ENCODE peak calls at places on chromosomes 5 and 9, in ten cellular contexts. One of them, this sample, is unnamed.

GRCh38 chr9:131366745-131367401 is 27.0 kb upstream of the PRRC2B start:
- DNase-seq in PC-3: peak; percentile 52
- DNase-seq in upper lobe of right lung: no peak
- DNase-seq in BJ: peak; percentile 32
- DNase-seq in uterus: no peak
- DNase-seq in transverse colon: peak; percentile 25
- DNase-seq in GM23338: peak; percentile 73
- DNase-seq in MM.1S: no peak
- DNase-seq in cardiac muscle cell: peak; percentile 81
- DNase-seq in body of pancreas: peak; percentile 46
- DNase-seq in this sample: peak; percentile 76

GRCh38 chr5:9947231-9947693 is 302.4 kb downstream of the ATPSCKMT start:
- DNase-seq in PC-3: no peak
- DNase-seq in upper lobe of right lung: no peak
- DNase-seq in BJ: no peak
- DNase-seq in uterus: no peak
- DNase-seq in transverse colon: no peak
- DNase-seq in GM23338: no peak
- DNase-seq in MM.1S: no peak
- DNase-seq in cardiac muscle cell: peak; percentile 85
- DNase-seq in body of pancreas: no peak
- DNase-seq in this sample: no peak

GRCh38 chr5:111779260-111780254 is 22.6 kb upstream of the NREP start:
- DNase-seq in PC-3: peak; percentile 19
- DNase-seq in upper lobe of right lung: no peak
- DNase-seq in BJ: no peak
- DNase-seq in uterus: no peak
- DNase-seq in transverse colon: no peak
- DNase-seq in GM23338: no peak
- DNase-seq in MM.1S: no peak
- DNase-seq in cardiac muscle cell: peak; percentile 60
- DNase-seq in body of pancreas: no peak
- DNase-seq in this sample: peak; percentile 75

GRCh38 chr5:66826696-66827095 is 230.5 kb downstream of the MAST4 start:
- DNase-seq in PC-3: no peak
- DNase-seq in upper lobe of right lung: no peak
- DNase-seq in BJ: no peak
- DNase-seq in uterus: no peak
- DNase-seq in transverse colon: no peak
- DNase-seq in GM23338: no peak
- DNase-seq in MM.1S: no peak
- DNase-seq in cardiac muscle cell: no peak
- DNase-seq in body of pancreas: no peak
- DNase-seq in this sample: no peak

GRCh38 chr9:123749580-123750202 is 180.2 kb downstream of the DENND1A start:
- DNase-seq in PC-3: no peak
- DNase-seq in upper lobe of right lung: no peak
- DNase-seq in BJ: no peak
- DNase-seq in uterus: no peak
- DNase-seq in transverse colon: no peak
- DNase-seq in GM23338: peak; percentile 42
- DNase-seq in MM.1S: peak; percentile 44
- DNase-seq in cardiac muscle cell: no peak
- DNase-seq in body of pancreas: no peak
- DNase-seq in this sample: no peak

GRCh38 chr5:78811121-78811832 is 162.7 kb upstream of the LHFPL2 start:
- DNase-seq in PC-3: no peak
- DNase-seq in upper lobe of right lung: no peak
- DNase-seq in BJ: no peak
- DNase-seq in uterus: no peak
- DNase-seq in transverse colon: no peak
- DNase-seq in GM23338: no peak
- DNase-seq in MM.1S: no peak
- DNase-seq in cardiac muscle cell: no peak
- DNase-seq in body of pancreas: no peak
- DNase-seq in this sample: no peak

GRCh38 chr9:109016132-109016531 is 2.8 kb upstream of the CTNNAL1 start:
- DNase-seq in PC-3: no peak
- DNase-seq in upper lobe of right lung: no peak
- DNase-seq in BJ: no peak
- DNase-seq in uterus: no peak
- DNase-seq in transverse colon: no peak
- DNase-seq in GM23338: no peak
- DNase-seq in MM.1S: no peak
- DNase-seq in cardiac muscle cell: no peak
- DNase-seq in body of pancreas: no peak
- DNase-seq in this sample: no peak

GRCh38 chr5:53008751-53009150 is 19.6 kb downstream of the ITGA2 start:
- DNase-seq in PC-3: peak; percentile 69
- DNase-seq in upper lobe of right lung: no peak
- DNase-seq in BJ: no peak
- DNase-seq in uterus: no peak
- DNase-seq in transverse colon: no peak
- DNase-seq in GM23338: no peak
- DNase-seq in MM.1S: no peak
- DNase-seq in cardiac muscle cell: no peak
- DNase-seq in body of pancreas: no peak
- DNase-seq in this sample: no peak

GRCh38 chr9:114487607-114488300 is 17.5 kb downstream of the WHRN start:
- DNase-seq in PC-3: peak; percentile 82
- DNase-seq in upper lobe of right lung: no peak
- DNase-seq in BJ: no peak
- DNase-seq in uterus: no peak
- DNase-seq in transverse colon: peak; percentile 73
- DNase-seq in GM23338: peak; percentile 87
- DNase-seq in MM.1S: peak; percentile 72
- DNase-seq in cardiac muscle cell: peak; percentile 77
- DNase-seq in body of pancreas: peak; percentile 69
- DNase-seq in this sample: no peak

GRCh38 chr5:32840606-32841005 is 129.5 kb downstream of the NPR3 start:
- DNase-seq in PC-3: no peak
- DNase-seq in upper lobe of right lung: no peak
- DNase-seq in BJ: no peak
- DNase-seq in uterus: no peak
- DNase-seq in transverse colon: no peak
- DNase-seq in GM23338: no peak
- DNase-seq in MM.1S: no peak
- DNase-seq in cardiac muscle cell: peak; percentile 19
- DNase-seq in body of pancreas: no peak
- DNase-seq in this sample: no peak

GRCh38 chr5:27592231-27592630 is 553.8 kb upstream of the CDH9 start:
- DNase-seq in PC-3: peak; percentile 63
- DNase-seq in upper lobe of right lung: no peak
- DNase-seq in BJ: no peak
- DNase-seq in uterus: no peak
- DNase-seq in transverse colon: no peak
- DNase-seq in GM23338: peak; percentile 9
- DNase-seq in MM.1S: no peak
- DNase-seq in cardiac muscle cell: peak; percentile 82
- DNase-seq in body of pancreas: no peak
- DNase-seq in this sample: peak; percentile 61

GRCh38 chr5:122093861-122094650 is 16.0 kb upstream of the LOX start:
- DNase-seq in PC-3: no peak
- DNase-seq in upper lobe of right lung: no peak
- DNase-seq in BJ: no peak
- DNase-seq in uterus: no peak
- DNase-seq in transverse colon: no peak
- DNase-seq in GM23338: no peak
- DNase-seq in MM.1S: no peak
- DNase-seq in cardiac muscle cell: no peak
- DNase-seq in body of pancreas: no peak
- DNase-seq in this sample: no peak

GRCh38 chr5:160133071-160133917 is 14.0 kb upstream of the PWWP2A start:
- DNase-seq in PC-3: no peak
- DNase-seq in upper lobe of right lung: peak; percentile 75
- DNase-seq in BJ: no peak
- DNase-seq in uterus: peak; percentile 27
- DNase-seq in transverse colon: no peak
- DNase-seq in GM23338: peak; percentile 86
- DNase-seq in MM.1S: no peak
- DNase-seq in cardiac muscle cell: peak; percentile 65
- DNase-seq in body of pancreas: peak; percentile 11
- DNase-seq in this sample: peak; percentile 68

GRCh38 chr9:37271679-37272078 is 150.8 kb upstream of the GRHPR start:
- DNase-seq in PC-3: no peak
- DNase-seq in upper lobe of right lung: no peak
- DNase-seq in BJ: no peak
- DNase-seq in uterus: no peak
- DNase-seq in transverse colon: no peak
- DNase-seq in GM23338: no peak
- DNase-seq in MM.1S: no peak
- DNase-seq in cardiac muscle cell: peak; percentile 55
- DNase-seq in body of pancreas: no peak
- DNase-seq in this sample: no peak

GRCh38 chr9:121298016-121298538 is 30.1 kb downstream of the GSN start:
- DNase-seq in PC-3: no peak
- DNase-seq in upper lobe of right lung: no peak
- DNase-seq in BJ: no peak
- DNase-seq in uterus: no peak
- DNase-seq in transverse colon: no peak
- DNase-seq in GM23338: peak; percentile 25
- DNase-seq in MM.1S: no peak
- DNase-seq in cardiac muscle cell: no peak
- DNase-seq in body of pancreas: no peak
- DNase-seq in this sample: no peak

GRCh38 chr9:36146666-36147065 is 10.1 kb downstream of the GLIPR2 start:
- DNase-seq in PC-3: no peak
- DNase-seq in upper lobe of right lung: no peak
- DNase-seq in BJ: no peak
- DNase-seq in uterus: no peak
- DNase-seq in transverse colon: no peak
- DNase-seq in GM23338: no peak
- DNase-seq in MM.1S: no peak
- DNase-seq in cardiac muscle cell: no peak
- DNase-seq in body of pancreas: no peak
- DNase-seq in this sample: no peak

GRCh38 chr5:94776167-94776566 is 157.7 kb downstream of the SLF1 start:
- DNase-seq in PC-3: no peak
- DNase-seq in upper lobe of right lung: no peak
- DNase-seq in BJ: no peak
- DNase-seq in uterus: no peak
- DNase-seq in transverse colon: no peak
- DNase-seq in GM23338: no peak
- DNase-seq in MM.1S: no peak
- DNase-seq in cardiac muscle cell: no peak
- DNase-seq in body of pancreas: no peak
- DNase-seq in this sample: no peak

GRCh38 chr9:6080154-6080716 is 64.8 kb upstream of the RANBP6 start:
- DNase-seq in PC-3: peak; percentile 92
- DNase-seq in upper lobe of right lung: peak; percentile 92
- DNase-seq in BJ: peak; percentile 68
- DNase-seq in uterus: peak; percentile 89
- DNase-seq in transverse colon: peak; percentile 89
- DNase-seq in GM23338: peak; percentile 99
- DNase-seq in MM.1S: peak; percentile 63
- DNase-seq in cardiac muscle cell: peak; percentile 96
- DNase-seq in body of pancreas: peak; percentile 92
- DNase-seq in this sample: peak; percentile 51

GRCh38 chr9:137461663-137462395 is 2.7 kb upstream of the NSMF start:
- DNase-seq in PC-3: no peak
- DNase-seq in upper lobe of right lung: peak; percentile 83
- DNase-seq in BJ: no peak
- DNase-seq in uterus: peak; percentile 34
- DNase-seq in transverse colon: peak; percentile 76
- DNase-seq in GM23338: peak; percentile 92
- DNase-seq in MM.1S: no peak
- DNase-seq in cardiac muscle cell: peak; percentile 76
- DNase-seq in body of pancreas: peak; percentile 38
- DNase-seq in this sample: no peak
- H3K4me3 ChIP-seq in PC-3: no peak overlapping the region
- H3K4me3 ChIP-seq in upper lobe of right lung: no peak overlapping the region
- H3K4me3 ChIP-seq in BJ: no peak overlapping the region
- H3K4me3 ChIP-seq in uterus: no peak overlapping the region
- H3K4me3 ChIP-seq in transverse colon: no peak overlapping the region
- H3K4me3 ChIP-seq in GM23338: no peak overlapping the region
- H3K4me3 ChIP-seq in MM.1S: no peak overlapping the region
- H3K4me3 ChIP-seq in cardiac muscle cell: no peak overlapping the region
- H3K4me3 ChIP-seq in body of pancreas: no peak overlapping the region
- H3K4me3 ChIP-seq in this sample: no peak overlapping the region

GRCh38 chr9:127918201-127919107 is 1.6 kb upstream of the ST6GALNAC4 start:
- DNase-seq in PC-3: peak; percentile 15
- DNase-seq in upper lobe of right lung: no peak
- DNase-seq in BJ: no peak
- DNase-seq in uterus: no peak
- DNase-seq in transverse colon: peak; percentile 28
- DNase-seq in GM23338: peak; percentile 68
- DNase-seq in MM.1S: no peak
- DNase-seq in cardiac muscle cell: peak; percentile 55
- DNase-seq in body of pancreas: peak; percentile 52
- DNase-seq in this sample: no peak
- TF ChIP-seq CTCF in PC-3: peak; percentile 27
- TF ChIP-seq CTCF in upper lobe of right lung: no peak
- TF ChIP-seq CTCF in BJ: peak; percentile 3
- TF ChIP-seq CTCF in uterus: no peak
- TF ChIP-seq CTCF in transverse colon: no peak
- TF ChIP-seq CTCF in GM23338: peak; percentile 66
- TF ChIP-seq CTCF in MM.1S: peak; percentile 19
- TF ChIP-seq CTCF in cardiac muscle cell: no peak
- TF ChIP-seq CTCF in body of pancreas: no peak
- TF ChIP-seq CTCF in this sample: peak; percentile 33

GRCh38 chr9:34809504-34810186 is 99.7 kb upstream of the CCL21 start:
- DNase-seq in PC-3: no peak
- DNase-seq in upper lobe of right lung: no peak
- DNase-seq in BJ: no peak
- DNase-seq in uterus: no peak
- DNase-seq in transverse colon: no peak
- DNase-seq in GM23338: peak; percentile 90
- DNase-seq in MM.1S: no peak
- DNase-seq in cardiac muscle cell: peak; percentile 44
- DNase-seq in body of pancreas: peak; percentile 43
- DNase-seq in this sample: no peak
- H3K4me3 ChIP-seq in PC-3: no peak overlapping the region
- H3K4me3 ChIP-seq in upper lobe of right lung: no peak overlapping the region
- H3K4me3 ChIP-seq in BJ: no peak overlapping the region
- H3K4me3 ChIP-seq in uterus: no peak overlapping the region
- H3K4me3 ChIP-seq in transverse colon: no peak overlapping the region
- H3K4me3 ChIP-seq in GM23338: peak overlapping the region; percentile 50
- H3K4me3 ChIP-seq in MM.1S: no peak overlapping the region
- H3K4me3 ChIP-seq in cardiac muscle cell: no peak overlapping the region
- H3K4me3 ChIP-seq in body of pancreas: no peak overlapping the region
- H3K4me3 ChIP-seq in this sample: no peak overlapping the region

GRCh38 chr9:95379630-95380029 is 62.1 kb upstream of the FANCC start:
- DNase-seq in PC-3: no peak
- DNase-seq in upper lobe of right lung: no peak
- DNase-seq in BJ: no peak
- DNase-seq in uterus: no peak
- DNase-seq in transverse colon: no peak
- DNase-seq in GM23338: no peak
- DNase-seq in MM.1S: no peak
- DNase-seq in cardiac muscle cell: no peak
- DNase-seq in body of pancreas: no peak
- DNase-seq in this sample: no peak
- TF ChIP-seq CTCF in PC-3: no peak
- TF ChIP-seq CTCF in upper lobe of right lung: peak; percentile 13
- TF ChIP-seq CTCF in BJ: no peak
- TF ChIP-seq CTCF in uterus: no peak
- TF ChIP-seq CTCF in transverse colon: no peak
- TF ChIP-seq CTCF in GM23338: peak; percentile 51
- TF ChIP-seq CTCF in MM.1S: no peak
- TF ChIP-seq CTCF in cardiac muscle cell: no peak
- TF ChIP-seq CTCF in body of pancreas: no peak
- TF ChIP-seq CTCF in this sample: no peak

GRCh38 chr5:173853370-173854131 is 34.6 kb upstream of the CPEB4 start:
- DNase-seq in PC-3: no peak
- DNase-seq in upper lobe of right lung: no peak
- DNase-seq in BJ: no peak
- DNase-seq in uterus: no peak
- DNase-seq in transverse colon: no peak
- DNase-seq in GM23338: no peak
- DNase-seq in MM.1S: no peak
- DNase-seq in cardiac muscle cell: no peak
- DNase-seq in body of pancreas: no peak
- DNase-seq in this sample: no peak
- H3K4me3 ChIP-seq in PC-3: no peak overlapping the region
- H3K4me3 ChIP-seq in upper lobe of right lung: no peak overlapping the region
- H3K4me3 ChIP-seq in BJ: no peak overlapping the region
- H3K4me3 ChIP-seq in uterus: no peak overlapping the region
- H3K4me3 ChIP-seq in transverse colon: no peak overlapping the region
- H3K4me3 ChIP-seq in GM23338: no peak overlapping the region
- H3K4me3 ChIP-seq in MM.1S: no peak overlapping the region
- H3K4me3 ChIP-seq in cardiac muscle cell: no peak overlapping the region
- H3K4me3 ChIP-seq in body of pancreas: no peak overlapping the region
- H3K4me3 ChIP-seq in this sample: no peak overlapping the region